ENCODE peak calls at places on chromosomes 7 and 10, in nine cellular contexts. One of them, this sample, is unnamed.

GRCh38 chr7:26326211-26326610 is 34.5 kb downstream of the SNX10 start:
- DNase-seq in T follicular helper cell: no peak
- DNase-seq in IMR-90: no peak
- DNase-seq in lower lobe of right lung: no peak
- DNase-seq in NCI-H1092: no peak
- DNase-seq in activated naive CD4-positive, alpha-beta T cell: no peak
- DNase-seq in head of caudate nucleus: no peak
- DNase-seq in PC-3: peak; percentile 7
- DNase-seq in activated CD4-positive, alpha-beta T cell treated with anti-CD3 and anti-CD28 coated beads, Interleukin-2, amount 50 U/mL, for 1 hour: no peak
- DNase-seq in this sample: no peak

GRCh38 chr7:33932221-33932620 is 26.9 kb downstream of the BMPER start:
- DNase-seq in activated naive CD4-positive, alpha-beta T cell: no peak
- DNase-seq in lower lobe of right lung: no peak
- DNase-seq in T follicular helper cell: no peak
- DNase-seq in PC-3: no peak
- DNase-seq in IMR-90: no peak
- DNase-seq in head of caudate nucleus: no peak
- DNase-seq in NCI-H1092: no peak
- DNase-seq in activated CD4-positive, alpha-beta T cell treated with anti-CD3 and anti-CD28 coated beads, Interleukin-2, amount 50 U/mL, for 1 hour: no peak
- DNase-seq in this sample: no peak

GRCh38 chr7:618539-619355 is 99.1 kb upstream of the PDGFA start:
- DNase-seq in IMR-90: peak; percentile 26
- DNase-seq in lower lobe of right lung: no peak
- DNase-seq in NCI-H1092: no peak
- DNase-seq in activated CD4-positive, alpha-beta T cell treated with anti-CD3 and anti-CD28 coated beads, Interleukin-2, amount 50 U/mL, for 1 hour: peak; percentile 67
- DNase-seq in PC-3: no peak
- DNase-seq in T follicular helper cell: peak; percentile 68
- DNase-seq in head of caudate nucleus: no peak
- DNase-seq in activated naive CD4-positive, alpha-beta T cell: peak; percentile 54
- DNase-seq in this sample: no peak

GRCh38 chr7:91357929-91358328 is 93.7 kb downstream of the FZD1 start:
- DNase-seq in NCI-H1092: no peak
- DNase-seq in PC-3: no peak
- DNase-seq in activated naive CD4-positive, alpha-beta T cell: no peak
- DNase-seq in lower lobe of right lung: no peak
- DNase-seq in activated CD4-positive, alpha-beta T cell treated with anti-CD3 and anti-CD28 coated beads, Interleukin-2, amount 50 U/mL, for 1 hour: no peak
- DNase-seq in T follicular helper cell: no peak
- DNase-seq in IMR-90: no peak
- DNase-seq in head of caudate nucleus: no peak
- DNase-seq in this sample: no peak

GRCh38 chr7:16318989-16319915 is 102.1 kb downstream of the CRPPA start:
- DNase-seq in IMR-90: peak; percentile 40
- DNase-seq in lower lobe of right lung: no peak
- DNase-seq in activated CD4-positive, alpha-beta T cell treated with anti-CD3 and anti-CD28 coated beads, Interleukin-2, amount 50 U/mL, for 1 hour: no peak
- DNase-seq in T follicular helper cell: no peak
- DNase-seq in head of caudate nucleus: no peak
- DNase-seq in activated naive CD4-positive, alpha-beta T cell: no peak
- DNase-seq in NCI-H1092: no peak
- DNase-seq in PC-3: peak; percentile 82
- DNase-seq in this sample: no peak

GRCh38 chr7:41977165-41977651 is 259.8 kb downstream of the GLI3 start:
- DNase-seq in activated CD4-positive, alpha-beta T cell treated with anti-CD3 and anti-CD28 coated beads, Interleukin-2, amount 50 U/mL, for 1 hour: no peak
- DNase-seq in lower lobe of right lung: no peak
- DNase-seq in activated naive CD4-positive, alpha-beta T cell: no peak
- DNase-seq in IMR-90: peak; percentile 75
- DNase-seq in T follicular helper cell: no peak
- DNase-seq in head of caudate nucleus: peak; percentile 60
- DNase-seq in NCI-H1092: no peak
- DNase-seq in PC-3: peak; percentile 67
- DNase-seq in this sample: peak; percentile 44

GRCh38 chr10:49442863-49443262 is 47.0 kb upstream of the DRGX start:
- DNase-seq in lower lobe of right lung: no peak
- DNase-seq in head of caudate nucleus: no peak
- DNase-seq in activated naive CD4-positive, alpha-beta T cell: no peak
- DNase-seq in T follicular helper cell: no peak
- DNase-seq in activated CD4-positive, alpha-beta T cell treated with anti-CD3 and anti-CD28 coated beads, Interleukin-2, amount 50 U/mL, for 1 hour: no peak
- DNase-seq in PC-3: no peak
- DNase-seq in IMR-90: no peak
- DNase-seq in NCI-H1092: no peak
- DNase-seq in this sample: no peak

GRCh38 chr10:26821699-26822542 is 38.8 kb downstream of the ABI1 start:
- DNase-seq in head of caudate nucleus: no peak
- DNase-seq in activated CD4-positive, alpha-beta T cell treated with anti-CD3 and anti-CD28 coated beads, Interleukin-2, amount 50 U/mL, for 1 hour: no peak
- DNase-seq in lower lobe of right lung: no peak
- DNase-seq in activated naive CD4-positive, alpha-beta T cell: no peak
- DNase-seq in NCI-H1092: no peak
- DNase-seq in T follicular helper cell: no peak
- DNase-seq in IMR-90: no peak
- DNase-seq in PC-3: no peak
- DNase-seq in this sample: no peak

GRCh38 chr10:104622175-104622574 is 18.9 kb upstream of the SORCS3 start:
- DNase-seq in PC-3: no peak
- DNase-seq in head of caudate nucleus: no peak
- DNase-seq in activated naive CD4-positive, alpha-beta T cell: no peak
- DNase-seq in IMR-90: no peak
- DNase-seq in activated CD4-positive, alpha-beta T cell treated with anti-CD3 and anti-CD28 coated beads, Interleukin-2, amount 50 U/mL, for 1 hour: no peak
- DNase-seq in NCI-H1092: no peak
- DNase-seq in lower lobe of right lung: no peak
- DNase-seq in T follicular helper cell: no peak
- DNase-seq in this sample: no peak

GRCh38 chr10:61993676-61994401 is 92.3 kb downstream of the ARID5B start:
- DNase-seq in head of caudate nucleus: no peak
- DNase-seq in activated naive CD4-positive, alpha-beta T cell: no peak
- DNase-seq in NCI-H1092: peak; percentile 14
- DNase-seq in lower lobe of right lung: no peak
- DNase-seq in PC-3: no peak
- DNase-seq in T follicular helper cell: no peak
- DNase-seq in activated CD4-positive, alpha-beta T cell treated with anti-CD3 and anti-CD28 coated beads, Interleukin-2, amount 50 U/mL, for 1 hour: no peak
- DNase-seq in IMR-90: no peak
- DNase-seq in this sample: no peak

GRCh38 chr10:69321865-69322264 is 43.6 kb downstream of the HK1 start:
- DNase-seq in PC-3: no peak
- DNase-seq in IMR-90: peak; percentile 52
- DNase-seq in NCI-H1092: no peak
- DNase-seq in head of caudate nucleus: no peak
- DNase-seq in activated CD4-positive, alpha-beta T cell treated with anti-CD3 and anti-CD28 coated beads, Interleukin-2, amount 50 U/mL, for 1 hour: no peak
- DNase-seq in T follicular helper cell: no peak
- DNase-seq in activated naive CD4-positive, alpha-beta T cell: no peak
- DNase-seq in lower lobe of right lung: no peak
- DNase-seq in this sample: no peak

GRCh38 chr10:5536486-5536885 is 11.7 kb downstream of the CALML3 start:
- DNase-seq in activated CD4-positive, alpha-beta T cell treated with anti-CD3 and anti-CD28 coated beads, Interleukin-2, amount 50 U/mL, for 1 hour: no peak
- DNase-seq in IMR-90: no peak
- DNase-seq in PC-3: no peak
- DNase-seq in NCI-H1092: no peak
- DNase-seq in head of caudate nucleus: no peak
- DNase-seq in T follicular helper cell: no peak
- DNase-seq in activated naive CD4-positive, alpha-beta T cell: no peak
- DNase-seq in lower lobe of right lung: no peak
- DNase-seq in this sample: no peak

GRCh38 chr7:94973844-94974243 is 66.5 kb downstream of the PPP1R9A start:
- DNase-seq in PC-3: no peak
- DNase-seq in NCI-H1092: no peak
- DNase-seq in T follicular helper cell: no peak
- DNase-seq in activated CD4-positive, alpha-beta T cell treated with anti-CD3 and anti-CD28 coated beads, Interleukin-2, amount 50 U/mL, for 1 hour: no peak
- DNase-seq in head of caudate nucleus: no peak
- DNase-seq in IMR-90: no peak
- DNase-seq in activated naive CD4-positive, alpha-beta T cell: no peak
- DNase-seq in lower lobe of right lung: no peak
- DNase-seq in this sample: no peak

GRCh38 chr7:38574121-38574520 is 57.1 kb downstream of the AMPH start:
- DNase-seq in T follicular helper cell: no peak
- DNase-seq in activated naive CD4-positive, alpha-beta T cell: no peak
- DNase-seq in lower lobe of right lung: no peak
- DNase-seq in PC-3: no peak
- DNase-seq in head of caudate nucleus: no peak
- DNase-seq in NCI-H1092: no peak
- DNase-seq in IMR-90: peak; percentile 31
- DNase-seq in activated CD4-positive, alpha-beta T cell treated with anti-CD3 and anti-CD28 coated beads, Interleukin-2, amount 50 U/mL, for 1 hour: no peak
- DNase-seq in this sample: no peak

GRCh38 chr10:95474228-95475002 is 86.8 kb downstream of the SORBS1 start:
- DNase-seq in lower lobe of right lung: no peak
- DNase-seq in head of caudate nucleus: no peak
- DNase-seq in NCI-H1092: peak; percentile 11
- DNase-seq in PC-3: no peak
- DNase-seq in activated CD4-positive, alpha-beta T cell treated with anti-CD3 and anti-CD28 coated beads, Interleukin-2, amount 50 U/mL, for 1 hour: no peak
- DNase-seq in activated naive CD4-positive, alpha-beta T cell: no peak
- DNase-seq in T follicular helper cell: no peak
- DNase-seq in IMR-90: no peak
- DNase-seq in this sample: no peak

GRCh38 chr10:74418285-74418872 is 267.4 kb downstream of the ADK start:
- DNase-seq in activated CD4-positive, alpha-beta T cell treated with anti-CD3 and anti-CD28 coated beads, Interleukin-2, amount 50 U/mL, for 1 hour: no peak
- DNase-seq in T follicular helper cell: no peak
- DNase-seq in head of caudate nucleus: peak; percentile 44
- DNase-seq in PC-3: no peak
- DNase-seq in NCI-H1092: peak; percentile 88
- DNase-seq in lower lobe of right lung: no peak
- DNase-seq in activated naive CD4-positive, alpha-beta T cell: no peak
- DNase-seq in IMR-90: no peak
- DNase-seq in this sample: peak; percentile 64

GRCh38 chr10:21399392-21400015 is 126.0 kb downstream of the SKIDA1 start:
- DNase-seq in T follicular helper cell: no peak
- DNase-seq in IMR-90: peak; percentile 98
- DNase-seq in activated CD4-positive, alpha-beta T cell treated with anti-CD3 and anti-CD28 coated beads, Interleukin-2, amount 50 U/mL, for 1 hour: no peak
- DNase-seq in lower lobe of right lung: no peak
- DNase-seq in head of caudate nucleus: no peak
- DNase-seq in NCI-H1092: peak; percentile 56
- DNase-seq in PC-3: peak; percentile 85
- DNase-seq in activated naive CD4-positive, alpha-beta T cell: no peak
- DNase-seq in this sample: no peak

GRCh38 chr10:47311900-47312662 is 10.2 kb upstream of the GDF2 start:
- DNase-seq in activated CD4-positive, alpha-beta T cell treated with anti-CD3 and anti-CD28 coated beads, Interleukin-2, amount 50 U/mL, for 1 hour: peak; percentile 84
- DNase-seq in activated naive CD4-positive, alpha-beta T cell: peak; percentile 70
- DNase-seq in NCI-H1092: peak; percentile 49
- DNase-seq in head of caudate nucleus: peak; percentile 88
- DNase-seq in lower lobe of right lung: peak; percentile 87
- DNase-seq in PC-3: peak; percentile 74
- DNase-seq in IMR-90: peak; percentile 67
- DNase-seq in T follicular helper cell: peak; percentile 79
- DNase-seq in this sample: peak; percentile 90

GRCh38 chr7:5477723-5478531 is 54.3 kb upstream of the TNRC18 start:
- DNase-seq in activated CD4-positive, alpha-beta T cell treated with anti-CD3 and anti-CD28 coated beads, Interleukin-2, amount 50 U/mL, for 1 hour: no peak
- DNase-seq in NCI-H1092: no peak
- DNase-seq in activated naive CD4-positive, alpha-beta T cell: no peak
- DNase-seq in PC-3: no peak
- DNase-seq in head of caudate nucleus: no peak
- DNase-seq in IMR-90: no peak
- DNase-seq in lower lobe of right lung: peak; percentile 66
- DNase-seq in T follicular helper cell: no peak
- DNase-seq in this sample: peak; percentile 92

GRCh38 chr7:108794466-108794865 is 224.8 kb downstream of the DNAJB9 start:
- DNase-seq in T follicular helper cell: no peak
- DNase-seq in NCI-H1092: no peak
- DNase-seq in activated CD4-positive, alpha-beta T cell treated with anti-CD3 and anti-CD28 coated beads, Interleukin-2, amount 50 U/mL, for 1 hour: no peak
- DNase-seq in lower lobe of right lung: no peak
- DNase-seq in PC-3: no peak
- DNase-seq in head of caudate nucleus: no peak
- DNase-seq in IMR-90: no peak
- DNase-seq in activated naive CD4-positive, alpha-beta T cell: no peak
- DNase-seq in this sample: no peak

GRCh38 chr10:49082767-49083166 is 32.6 kb downstream of the VSTM4 start:
- DNase-seq in head of caudate nucleus: peak; percentile 66
- DNase-seq in activated CD4-positive, alpha-beta T cell treated with anti-CD3 and anti-CD28 coated beads, Interleukin-2, amount 50 U/mL, for 1 hour: no peak
- DNase-seq in NCI-H1092: peak; percentile 64
- DNase-seq in PC-3: no peak
- DNase-seq in lower lobe of right lung: no peak
- DNase-seq in IMR-90: no peak
- DNase-seq in T follicular helper cell: no peak
- DNase-seq in activated naive CD4-positive, alpha-beta T cell: no peak
- DNase-seq in this sample: no peak

GRCh38 chr7:44064791-44065430 is 456 bp downstream of the PGAM2 start:
- DNase-seq in head of caudate nucleus: no peak
- DNase-seq in activated naive CD4-positive, alpha-beta T cell: no peak
- DNase-seq in T follicular helper cell: no peak
- DNase-seq in PC-3: no peak
- DNase-seq in lower lobe of right lung: peak; percentile 44
- DNase-seq in NCI-H1092: no peak
- DNase-seq in IMR-90: no peak
- DNase-seq in activated CD4-positive, alpha-beta T cell treated with anti-CD3 and anti-CD28 coated beads, Interleukin-2, amount 50 U/mL, for 1 hour: no peak
- DNase-seq in this sample: no peak

GRCh38 chr7:16027396-16027795 is 340.9 kb upstream of the MEOX2 start:
- DNase-seq in activated CD4-positive, alpha-beta T cell treated with anti-CD3 and anti-CD28 coated beads, Interleukin-2, amount 50 U/mL, for 1 hour: no peak
- DNase-seq in T follicular helper cell: no peak
- DNase-seq in NCI-H1092: no peak
- DNase-seq in head of caudate nucleus: no peak
- DNase-seq in PC-3: no peak
- DNase-seq in IMR-90: peak; percentile 7
- DNase-seq in activated naive CD4-positive, alpha-beta T cell: no peak
- DNase-seq in lower lobe of right lung: no peak
- DNase-seq in this sample: no peak